ENCODE peak calls at places on chromosomes 7 and 10, in nine cellular contexts. One of them, this sample, is unnamed.

GRCh38 chr10:45380903-45381610 is 7.0 kb downstream of the ALOX5 start:
- DNase-seq in A172: peak
- DNase-seq in AML-193: no peak
- DNase-seq in HuH-7.5: no peak
- DNase-seq in NCI-H510A treated with DMSO at 0.1 percent for 48 hours: no peak
- DNase-seq in HEK293T: no peak
- DNase-seq in endothelial cell: no peak
- DNase-seq in GM06990: no peak
- DNase-seq in NB4: peak
- DNase-seq in this sample: no peak

GRCh38 chr10:8543361-8544056 is 489.0 kb downstream of the GATA3 start:
- DNase-seq in A172: no peak
- DNase-seq in AML-193: no peak
- DNase-seq in HuH-7.5: no peak
- DNase-seq in NCI-H510A treated with DMSO at 0.1 percent for 48 hours: no peak
- DNase-seq in HEK293T: peak
- DNase-seq in endothelial cell: no peak
- DNase-seq in GM06990: no peak
- DNase-seq in NB4: no peak
- DNase-seq in this sample: no peak

GRCh38 chr7:76294344-76295024 is 8.0 kb upstream of the HSPB1 start:
- DNase-seq in A172: peak
- DNase-seq in AML-193: no peak
- DNase-seq in HuH-7.5: no peak
- DNase-seq in NCI-H510A treated with DMSO at 0.1 percent for 48 hours: peak
- DNase-seq in HEK293T: no peak
- DNase-seq in endothelial cell: no peak
- DNase-seq in GM06990: peak
- DNase-seq in NB4: peak
- DNase-seq in this sample: no peak

GRCh38 chr7:7702826-7703225 is 15.6 kb downstream of the RPA3 start:
- DNase-seq in A172: no peak
- DNase-seq in AML-193: no peak
- DNase-seq in HuH-7.5: no peak
- DNase-seq in NCI-H510A treated with DMSO at 0.1 percent for 48 hours: no peak
- DNase-seq in HEK293T: no peak
- DNase-seq in endothelial cell: no peak
- DNase-seq in GM06990: no peak
- DNase-seq in NB4: no peak
- DNase-seq in this sample: no peak

GRCh38 chr7:50262916-50263690 is 41.4 kb upstream of the IKZF1 start:
- DNase-seq in A172: no peak
- DNase-seq in AML-193: peak
- DNase-seq in HuH-7.5: no peak
- DNase-seq in NCI-H510A treated with DMSO at 0.1 percent for 48 hours: no peak
- DNase-seq in HEK293T: no peak
- DNase-seq in endothelial cell: no peak
- DNase-seq in GM06990: peak
- DNase-seq in NB4: peak
- DNase-seq in this sample: no peak

GRCh38 chr10:70672165-70672992 is at the start of gene ADAMTS14:
- DNase-seq in A172: peak
- DNase-seq in AML-193: no peak
- DNase-seq in HuH-7.5: no peak
- DNase-seq in NCI-H510A treated with DMSO at 0.1 percent for 48 hours: peak
- DNase-seq in HEK293T: peak
- DNase-seq in endothelial cell: peak
- DNase-seq in GM06990: no peak
- DNase-seq in NB4: peak
- DNase-seq in this sample: no peak

GRCh38 chr10:803041-803741 is 113.7 kb upstream of the DIP2C start:
- DNase-seq in A172: no peak
- DNase-seq in AML-193: no peak
- DNase-seq in HuH-7.5: no peak
- DNase-seq in NCI-H510A treated with DMSO at 0.1 percent for 48 hours: no peak
- DNase-seq in HEK293T: no peak
- DNase-seq in endothelial cell: no peak
- DNase-seq in GM06990: no peak
- DNase-seq in NB4: no peak
- DNase-seq in this sample: no peak

GRCh38 chr7:92830532-92831110 is 5.8 kb downstream of the CDK6 start:
- DNase-seq in A172: no peak
- DNase-seq in AML-193: peak
- DNase-seq in HuH-7.5: no peak
- DNase-seq in NCI-H510A treated with DMSO at 0.1 percent for 48 hours: no peak
- DNase-seq in HEK293T: no peak
- DNase-seq in endothelial cell: no peak
- DNase-seq in GM06990: no peak
- DNase-seq in NB4: peak
- DNase-seq in this sample: no peak

GRCh38 chr10:43380610-43381222 is 9.3 kb downstream of the FXYD4 start:
- DNase-seq in A172: no peak
- DNase-seq in AML-193: no peak
- DNase-seq in HuH-7.5: no peak
- DNase-seq in NCI-H510A treated with DMSO at 0.1 percent for 48 hours: no peak
- DNase-seq in HEK293T: no peak
- DNase-seq in endothelial cell: no peak
- DNase-seq in GM06990: no peak
- DNase-seq in NB4: no peak
- DNase-seq in this sample: no peak

GRCh38 chr10:122525788-122526187 is 34.8 kb upstream of the DMBT1 start:
- DNase-seq in A172: no peak
- DNase-seq in AML-193: no peak
- DNase-seq in HuH-7.5: peak
- DNase-seq in NCI-H510A treated with DMSO at 0.1 percent for 48 hours: no peak
- DNase-seq in HEK293T: peak
- DNase-seq in endothelial cell: peak
- DNase-seq in GM06990: no peak
- DNase-seq in NB4: peak
- DNase-seq in this sample: no peak

GRCh38 chr10:98664329-98665042 is 217.8 kb upstream of the HPS1 start:
- DNase-seq in A172: peak
- DNase-seq in AML-193: peak
- DNase-seq in HuH-7.5: no peak
- DNase-seq in NCI-H510A treated with DMSO at 0.1 percent for 48 hours: no peak
- DNase-seq in HEK293T: peak
- DNase-seq in endothelial cell: peak
- DNase-seq in GM06990: peak
- DNase-seq in NB4: peak
- DNase-seq in this sample: peak

GRCh38 chr7:73521636-73522080 is 435 bp downstream of the BAZ1B start:
- DNase-seq in A172: peak
- DNase-seq in AML-193: no peak
- DNase-seq in HuH-7.5: peak
- DNase-seq in NCI-H510A treated with DMSO at 0.1 percent for 48 hours: peak
- DNase-seq in HEK293T: peak
- DNase-seq in endothelial cell: peak
- DNase-seq in GM06990: no peak
- DNase-seq in NB4: no peak
- DNase-seq in this sample: no peak

GRCh38 chr7:19296617-19297016 is 151.4 kb upstream of the FERD3L start:
- DNase-seq in A172: no peak
- DNase-seq in AML-193: no peak
- DNase-seq in HuH-7.5: no peak
- DNase-seq in NCI-H510A treated with DMSO at 0.1 percent for 48 hours: no peak
- DNase-seq in HEK293T: no peak
- DNase-seq in endothelial cell: no peak
- DNase-seq in GM06990: no peak
- DNase-seq in NB4: no peak
- DNase-seq in this sample: no peak

GRCh38 chr7:25215694-25216335 is 12.5 kb downstream of the NPVF start:
- DNase-seq in A172: no peak
- DNase-seq in AML-193: peak
- DNase-seq in HuH-7.5: no peak
- DNase-seq in NCI-H510A treated with DMSO at 0.1 percent for 48 hours: no peak
- DNase-seq in HEK293T: no peak
- DNase-seq in endothelial cell: no peak
- DNase-seq in GM06990: no peak
- DNase-seq in NB4: no peak
- DNase-seq in this sample: no peak

GRCh38 chr10:132576671-132577349 is 39.2 kb downstream of the INPP5A start:
- DNase-seq in A172: no peak
- DNase-seq in AML-193: no peak
- DNase-seq in HuH-7.5: no peak
- DNase-seq in NCI-H510A treated with DMSO at 0.1 percent for 48 hours: no peak
- DNase-seq in HEK293T: no peak
- DNase-seq in endothelial cell: no peak
- DNase-seq in GM06990: no peak
- DNase-seq in NB4: no peak
- DNase-seq in this sample: no peak